ENCODE peak calls at places on chromosomes 11 and 22, in eight cellular contexts. Q is fibroblast of lung, A is heart right ventricle, X is MM.1S, K is thyroid gland, H is lower lobe of right lung, Y is adrenal gland, L is IMR-90. G is an unnamed sample.

GRCh38 chr11:106391771-106392412 is 314.4 kb downstream of the AASDHPPT start:
- DNase-seq in Q (peak; percentile 76), A (no peak), X (no peak), K (no peak), H (no peak), Y (no peak), L (peak; percentile 68), G (peak; percentile 27)

GRCh38 chr11:108592591-108593213 is 866 bp downstream of the EXPH5 start:
- DNase-seq in Q (no peak), A (peak; percentile 4), X (peak; percentile 30), K (peak; percentile 36), H (peak; percentile 58), Y (peak; percentile 27), L (no peak), G (peak; percentile 30)

GRCh38 chr11:118749429-118749828 is 41.5 kb downstream of the DDX6 start:
- DNase-seq in Q (no peak), A (peak; percentile 12), X (no peak), K (peak; percentile 75), H (no peak), Y (no peak), L (no peak), G (no peak)

GRCh38 chr11:94553938-94554337 is 10.2 kb downstream of the FUT4 start:
- DNase-seq in Q (peak; percentile 50), A (no peak), X (no peak), K (no peak), H (no peak), Y (no peak), L (peak; percentile 91), G (no peak)

GRCh38 chr22:28978158-28978557 is 83.5 kb downstream of the C22orf31 start:
- DNase-seq in Q (no peak), A (peak; percentile 18), X (peak; percentile 38), K (no peak), H (no peak), Y (peak; percentile 73), L (peak; percentile 54), G (peak; percentile 31)

GRCh38 chr11:19455731-19456130 is 215.0 kb upstream of the E2F8 start:
- DNase-seq in Q (peak; percentile 80), A (peak; percentile 44), X (no peak), K (no peak), H (no peak), Y (no peak), L (peak; percentile 30), G (no peak)

GRCh38 chr22:26812731-26813130 is 155.3 kb downstream of the MIAT start:
- DNase-seq in Q (no peak), A (no peak), X (no peak), K (no peak), H (no peak), Y (no peak), L (no peak), G (no peak)

GRCh38 chr11:71266114-71266833 is 13.9 kb upstream of the SHANK2 start:
- DNase-seq in Q (no peak), A (no peak), X (no peak), K (no peak), H (peak; percentile 68), Y (no peak), L (no peak), G (no peak)

GRCh38 chr11:12106501-12106900 is 3.9 kb upstream of the MICAL2 start:
- DNase-seq in Q (no peak), A (no peak), X (no peak), K (no peak), H (no peak), Y (no peak), L (no peak), G (no peak)

GRCh38 chr11:11979487-11980117 is 28.8 kb downstream of the DKK3 start:
- DNase-seq in Q (peak; percentile 84), A (peak; percentile 58), X (no peak), K (no peak), H (no peak), Y (no peak), L (peak; percentile 81), G (no peak)

GRCh38 chr22:39090426-39091064 is 6.5 kb upstream of the APOBEC3H start:
- DNase-seq in Q (no peak), A (no peak), X (no peak), K (peak; percentile 15), H (peak; percentile 60), Y (no peak), L (no peak), G (peak; percentile 73)

GRCh38 chr11:93614111-93614784 is 47.2 kb upstream of the CEP295 start:
- DNase-seq in Q (no peak), A (no peak), X (no peak), K (no peak), H (no peak), Y (no peak), L (no peak), G (no peak)

GRCh38 chr11:23181022-23181807 is 320.9 kb upstream of the CCDC179 start:
- DNase-seq in Q (no peak), A (no peak), X (no peak), K (no peak), H (no peak), Y (no peak), L (no peak), G (no peak)

GRCh38 chr22:49999063-49999900 is 13.3 kb downstream of the IL17REL start:
- DNase-seq in Q (no peak), A (no peak), X (no peak), K (no peak), H (peak; percentile 46), Y (no peak), L (no peak), G (no peak)

GRCh38 chr11:72456651-72457050 is 22.3 kb upstream of the CLPB start:
- DNase-seq in Q (no peak), A (no peak), X (no peak), K (no peak), H (no peak), Y (no peak), L (no peak), G (no peak)

GRCh38 chr11:72460091-72460647 is 25.8 kb upstream of the CLPB start:
- DNase-seq in Q (no peak), A (no peak), X (no peak), K (no peak), H (no peak), Y (no peak), L (no peak), G (no peak)

GRCh38 chr11:72451836-72452376 is 17.6 kb upstream of the CLPB start:
- DNase-seq in Q (no peak), A (no peak), X (no peak), K (no peak), H (peak; percentile 50), Y (no peak), L (no peak), G (no peak)

GRCh38 chr11:72454791-72455190 is 20.5 kb upstream of the CLPB start:
- DNase-seq in Q (no peak), A (no peak), X (no peak), K (no peak), H (no peak), Y (no peak), L (no peak), G (no peak)
- TF ChIP-seq CTCF in Q (peak; percentile 29), A (no peak), X (no peak), K (no peak), H (no peak), Y (no peak), L (no peak), G (no peak)

GRCh38 chr11:130645164-130645859 is 196.9 kb downstream of the ADAMTS15 start:
- DNase-seq in Q (no peak), A (no peak), X (no peak), K (no peak), H (no peak), Y (no peak), L (no peak), G (no peak)

GRCh38 chr11:130649749-130650275 is 201.4 kb downstream of the ADAMTS15 start:
- DNase-seq in Q (no peak), A (no peak), X (no peak), K (peak; percentile 33), H (no peak), Y (no peak), L (no peak), G (no peak)

GRCh38 chr11:130648601-130649000 is 200.2 kb downstream of the ADAMTS15 start:
- DNase-seq in Q (no peak), A (peak; percentile 51), X (no peak), K (no peak), H (no peak), Y (peak; percentile 26), L (no peak), G (no peak)

GRCh38 chr11:130646881-130647280 is 198.4 kb downstream of the ADAMTS15 start:
- DNase-seq in Q (no peak), A (no peak), X (no peak), K (no peak), H (no peak), Y (no peak), L (no peak), G (no peak)

DNA sequence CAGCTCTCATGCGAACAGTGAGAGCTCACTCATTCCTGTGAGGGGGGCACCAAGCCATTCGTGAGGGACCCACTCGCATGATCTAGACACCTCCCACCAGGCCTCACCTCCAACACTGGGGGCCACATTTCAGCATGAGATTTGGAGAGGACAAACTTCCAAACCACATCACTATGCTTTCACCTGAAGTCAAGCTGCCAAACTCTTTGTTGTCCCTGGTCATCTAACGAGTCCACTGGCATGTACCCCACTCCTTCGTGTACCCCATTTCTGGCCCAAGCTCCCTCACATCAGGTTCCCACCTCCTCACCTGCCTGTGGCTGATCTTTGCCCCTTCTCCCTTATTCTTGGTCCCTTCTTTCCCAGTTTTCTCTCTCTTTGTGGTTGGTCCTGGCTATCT is 198.9 kb downstream of the ADAMTS15 start:
- DNase-seq in Q (no peak), A (no peak), X (no peak), K (no peak), H (no peak), Y (no peak), L (no peak), G (no peak)
- H3K27ac ChIP-seq in Q (peak overlapping the region; percentile 58), A (no peak overlapping the region), X (no peak overlapping the region), K (no peak overlapping the region), H (peak overlapping the region; percentile 31), Y (no peak overlapping the region), L (peak overlapping the region; percentile 84), G (peak overlapping the region; percentile 4)

DNA sequence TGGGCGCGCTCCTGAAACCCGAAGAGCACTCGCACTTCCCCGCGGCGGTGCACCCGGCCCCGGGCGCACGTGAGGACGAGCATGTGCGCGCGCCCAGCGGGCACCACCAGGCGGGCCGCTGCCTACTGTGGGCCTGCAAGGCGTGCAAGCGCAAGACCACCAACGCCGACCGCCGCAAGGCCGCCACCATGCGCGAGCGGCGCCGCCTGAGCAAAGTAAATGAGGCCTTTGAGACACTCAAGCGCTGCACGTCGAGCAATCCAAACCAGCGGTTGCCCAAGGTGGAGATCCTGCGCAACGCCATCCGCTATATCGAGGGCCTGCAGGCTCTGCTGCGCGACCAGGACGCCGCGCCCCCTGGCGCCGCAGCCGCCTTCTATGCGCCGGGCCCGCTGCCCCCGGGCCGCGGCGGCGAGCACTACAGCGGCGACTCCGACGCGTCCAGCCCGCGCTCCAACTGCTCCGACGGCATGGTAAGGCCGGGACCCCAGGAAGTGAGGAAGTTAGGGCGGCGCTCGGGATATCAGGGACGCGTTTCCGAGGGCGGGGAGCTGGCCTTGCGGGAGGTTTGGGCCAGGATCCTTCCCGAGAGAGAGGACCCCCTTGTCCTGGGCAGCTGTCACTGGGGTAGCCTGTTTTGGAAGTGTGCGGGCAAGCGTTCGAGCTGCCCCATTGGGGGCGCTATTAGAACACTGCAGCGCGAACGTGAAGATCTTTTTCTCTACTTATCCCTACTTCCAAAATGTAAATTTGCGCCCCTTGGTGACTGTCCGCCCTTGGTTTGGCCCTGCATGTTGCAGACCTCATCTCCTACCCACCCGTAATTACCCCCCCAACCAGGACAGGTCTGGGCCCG is 797 bp downstream of the MYOD1 start:
- DNase-seq in Q (no peak), A (no peak), X (no peak), K (no peak), H (no peak), Y (no peak), L (no peak), G (no peak)
- TF ChIP-seq CTCF in Q (peak; percentile 8), A (no peak), X (no peak), K (no peak), H (no peak), Y (no peak), L (peak; percentile 17), G (no peak)

GRCh38 chr11:67303132-67303988 is at the start of gene SSH3:
- DNase-seq in Q (peak; percentile 45), A (peak; percentile 67), X (no peak), K (peak; percentile 92), H (peak; percentile 92), Y (peak; percentile 64), L (peak; percentile 34), G (peak; percentile 73)
- H3K27ac ChIP-seq in Q (no peak within 1 kb of the TSS), A (peak within 1 kb of the TSS; percentile 94), X (no peak within 1 kb of the TSS), K (peak within 1 kb of the TSS; percentile 87), H (peak within 1 kb of the TSS; percentile 85), Y (no peak within 1 kb of the TSS), L (peak within 1 kb of the TSS; percentile 88), G (peak within 1 kb of the TSS; percentile 99)